ENCODE peak calls at places on chromosomes 13 and 19, in four cellular contexts. C is esophagus muscularis mucosa, R is stomach, H is suprapubic skin. M is an unnamed sample.

GRCh38 chr13:38607136-38607535 is 79.7 kb upstream of the FREM2 start:
- DNase-seq in H (no peak), C (no peak), R (no peak), M (no peak)

GRCh38 chr19:13727798-13728197 is 36.5 kb upstream of the MRI1 start:
- DNase-seq in R (no peak), H (no peak), C (no peak), M (no peak)

GRCh38 chr13:110538632-110539031 is 22.9 kb downstream of the RAB20 start:
- DNase-seq in H (no peak), R (no peak), C (no peak), M (no peak)

GRCh38 chr19:21256722-21257121 is 72.5 kb downstream of the ZNF708 start:
- DNase-seq in R (no peak), C (no peak), H (no peak), M (no peak)

GRCh38 chr13:21058361-21058760 is 3.0 kb downstream of the LATS2 start:
- DNase-seq in H (no peak), C (no peak), R (no peak), M (no peak)

GRCh38 chr19:15457701-15458484 is 6.5 kb downstream of the RASAL3 start:
- DNase-seq in C (no peak), R (no peak), H (peak), M (no peak)

GRCh38 chr19:1237754-1238372 is at the start of gene CBARP:
- DNase-seq in R (no peak), C (no peak), H (no peak), M (peak)

GRCh38 chr19:40444181-40445005 is at the start of gene SERTAD3:
- DNase-seq in H (peak), C (peak), R (peak), M (peak)

GRCh38 chr19:46622118-46622446 is 2.8 kb downstream of the PTGIR start:
- DNase-seq in C (no peak), R (no peak), H (no peak), M (no peak)

GRCh38 chr13:97853550-97853949 is 99.9 kb upstream of the IPO5 start:
- DNase-seq in H (no peak), R (no peak), C (no peak), M (no peak)

GRCh38 chr13:39106216-39106995 is 68.2 kb downstream of the NHLRC3 start:
- DNase-seq in C (no peak), H (no peak), R (no peak), M (no peak)

GRCh38 chr13:89401209-89401810 is 1730.1 kb downstream of the SLITRK5 start:
- DNase-seq in H (no peak), C (no peak), R (no peak), M (no peak)

GRCh38 chr13:48126944-48127814 is 32.3 kb upstream of the MED4 start:
- DNase-seq in C (no peak), H (no peak), R (peak), M (peak)

GRCh38 chr13:77459616-77460015 is 75.9 kb upstream of the SCEL start:
- DNase-seq in H (no peak), R (no peak), C (no peak), M (no peak)

GRCh38 chr19:39546599-39546998 is 6.6 kb upstream of the EID2 start:
- DNase-seq in C (no peak), H (no peak), R (no peak), M (no peak)

GRCh38 chr13:37869756-37870488 is at the start of gene TRPC4:
- DNase-seq in C (no peak), H (peak), R (peak), M (peak)

GRCh38 chr13:110265341-110265681 is 41.6 kb downstream of the COL4A1 start:
- DNase-seq in R (no peak), H (no peak), C (peak), M (peak)

GRCh38 chr13:30845297-30846214 is 60.5 kb upstream of the MEDAG start:
- DNase-seq in R (no peak), C (no peak), H (no peak), M (no peak)

GRCh38 chr19:13398780-13399726 is 107.2 kb downstream of the CACNA1A start:
- DNase-seq in R (no peak), H (no peak), C (no peak), M (no peak)

GRCh38 chr19:37009871-37010270 is 68.4 kb upstream of the ZNF420 start:
- DNase-seq in R (no peak), H (no peak), C (no peak), M (no peak)

GRCh38 chr19:955803-956746 is 28.1 kb upstream of the WDR18 start:
- DNase-seq in R (no peak), H (peak), C (no peak), M (no peak)

GRCh38 chr19:47618771-47619170 is 9.8 kb downstream of the BICRA start:
- DNase-seq in R (no peak), C (no peak), H (no peak), M (peak)

GRCh38 chr19:51691122-51692064 is 1.7 kb upstream of the SPACA6 start:
- DNase-seq in R (no peak), H (no peak), C (peak), M (no peak)

GRCh38 chr19:39398297-39398864 is 7.2 kb downstream of the MED29 start:
- DNase-seq in R (peak), H (peak), C (no peak), M (peak)

GRCh38 chr19:54478677-54479266 is 5.7 kb upstream of the CDC42EP5 start:
- DNase-seq in R (no peak), C (no peak), H (no peak), M (no peak)

GRCh38 chr19:37977992-37978391 is 71.0 kb downstream of the SIPA1L3 start:
- DNase-seq in C (no peak), R (no peak), H (no peak), M (no peak)

GRCh38 chr19:43789029-43789428 is 8.3 kb upstream of the KCNN4 start:
- DNase-seq in C (no peak), H (no peak), R (no peak), M (no peak)

GRCh38 chr13:24271231-24271610 is 38.2 kb upstream of the C1QTNF9 start:
- DNase-seq in C (no peak), R (no peak), H (no peak), M (no peak)

GRCh38 chr19:34588249-34588648 is 88.7 kb downstream of the SCGB2B2 start:
- DNase-seq in C (no peak), R (no peak), H (no peak), M (no peak)

GRCh38 chr19:39167461-39168257 is 29.1 kb upstream of the NCCRP1 start:
- DNase-seq in R (peak), C (no peak), H (no peak), M (no peak)

DNA sequence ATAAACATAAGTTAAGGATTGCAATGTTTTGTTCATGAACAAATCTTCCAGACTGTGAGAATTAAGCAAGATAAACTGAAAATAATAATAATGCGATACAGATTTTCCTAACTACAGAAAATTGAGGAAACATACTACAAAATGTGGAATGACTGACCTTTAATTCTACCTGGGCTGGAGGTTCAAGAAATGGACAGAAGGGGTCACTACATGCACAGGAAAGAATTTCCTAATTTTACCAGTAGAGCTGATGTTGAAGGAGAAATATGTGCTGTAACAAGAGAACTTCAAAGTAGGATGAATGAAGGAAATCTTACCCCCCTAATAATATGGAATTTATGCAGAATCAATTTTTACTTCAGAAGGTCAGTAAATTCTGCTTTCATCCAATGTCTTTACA is 62.3 kb downstream of the ZNF627 start:
- DNase-seq in C (no peak), R (no peak), H (no peak), M (no peak)
- TF ChIP-seq CTCF in C (peak), R (no peak), H (no peak), M (no peak)

GRCh38 chr13:73898276-73898675 is 235.9 kb downstream of the KLF12 start:
- DNase-seq in R (no peak), C (no peak), H (no peak), M (no peak)

GRCh38 chr13:73901324-73902068 is 232.7 kb downstream of the KLF12 start:
- DNase-seq in H (no peak), C (no peak), R (no peak), M (no peak)

GRCh38 chr13:73902296-73902695 is 231.9 kb downstream of the KLF12 start:
- DNase-seq in R (no peak), C (no peak), H (no peak), M (no peak)

GRCh38 chr13:73900591-73900990 is 233.6 kb downstream of the KLF12 start:
- DNase-seq in H (no peak), C (no peak), R (no peak), M (no peak)

DNA sequence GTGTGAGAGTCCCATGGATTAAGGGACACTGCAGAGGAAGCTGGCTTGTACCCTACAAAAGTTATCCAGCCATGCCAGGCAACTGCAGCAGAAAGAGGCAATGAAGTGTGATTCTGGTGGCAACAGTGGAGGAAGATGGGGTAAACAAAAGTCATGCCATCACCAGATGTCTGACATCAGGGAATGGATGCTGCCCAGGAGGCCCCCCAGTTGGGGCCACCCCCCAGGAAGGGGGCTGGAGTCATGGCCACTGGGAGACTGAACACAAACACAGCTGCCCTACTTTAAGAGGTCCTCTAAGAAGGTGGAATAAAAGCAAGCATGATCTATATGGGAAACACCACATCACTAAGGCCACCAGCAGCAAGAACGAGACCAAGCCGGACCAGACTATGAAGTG is 235.3 kb downstream of the KLF12 start:
- DNase-seq in C (no peak), R (no peak), H (no peak), M (no peak)
- TF ChIP-seq EP300 in C (no peak), R (no peak), H (no peak), M (no peak)

DNA sequence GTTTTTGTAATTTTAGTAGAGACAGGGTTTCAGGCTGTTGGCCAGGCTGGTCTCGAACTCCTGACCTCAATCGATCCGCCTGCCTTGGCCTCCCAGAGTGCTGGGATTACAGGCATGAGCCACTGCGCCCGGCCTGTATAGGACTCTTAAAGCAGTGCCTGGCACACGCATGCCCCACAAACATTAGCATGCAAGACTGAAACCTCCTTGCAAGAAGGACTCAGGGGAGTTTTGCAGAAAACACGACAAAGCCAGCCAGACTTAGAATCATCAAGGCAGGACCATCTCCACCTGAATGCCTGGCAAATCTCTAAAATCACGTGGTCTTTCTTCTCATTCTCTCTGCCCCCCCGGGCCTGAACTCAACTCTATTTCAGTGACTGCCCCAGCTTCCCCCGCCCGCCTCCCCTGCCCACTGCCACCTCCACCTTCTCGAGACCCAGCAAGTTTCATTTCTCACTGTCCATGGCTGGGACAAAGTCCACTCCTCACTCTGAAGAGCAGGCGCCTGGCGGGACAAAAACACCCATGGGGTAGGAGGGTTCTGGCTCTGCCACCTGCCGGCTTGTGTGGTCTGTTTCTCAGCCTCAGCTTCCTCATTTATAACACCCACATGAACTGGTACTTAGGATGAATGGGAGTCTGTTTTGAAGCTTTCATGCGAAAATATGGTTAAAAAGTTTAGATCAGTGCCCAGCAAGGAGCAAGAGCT is 2.4 kb downstream of the TICAM1 start:
- DNase-seq in C (no peak), R (peak), H (no peak), M (no peak)
- TF ChIP-seq CTCF in C (no peak), R (peak), H (no peak), M (no peak)

DNA sequence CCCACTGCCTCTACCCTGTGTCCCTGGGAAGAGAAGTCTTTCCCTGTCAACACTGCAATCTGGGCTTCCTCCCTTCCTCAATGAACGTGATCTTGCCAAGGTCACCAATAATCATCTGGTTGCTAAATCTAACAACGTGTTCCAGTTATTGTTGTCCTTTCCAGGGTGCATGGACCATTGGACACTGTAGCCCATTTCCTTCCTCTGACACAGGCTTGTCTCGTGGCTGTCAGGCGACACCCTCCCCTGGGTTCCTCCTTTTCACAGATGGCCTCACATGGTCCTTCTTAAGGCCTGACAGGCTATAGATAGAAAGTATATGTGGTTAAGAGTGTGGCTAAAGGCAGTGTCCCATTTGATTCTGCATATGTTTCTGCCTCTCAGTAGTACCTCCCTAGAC is 67.7 kb upstream of the STARD13 start:
- DNase-seq in C (peak), H (peak), R (no peak), M (peak)
- TF ChIP-seq EP300 in C (peak), H (peak), R (no peak), M (peak)

DNA sequence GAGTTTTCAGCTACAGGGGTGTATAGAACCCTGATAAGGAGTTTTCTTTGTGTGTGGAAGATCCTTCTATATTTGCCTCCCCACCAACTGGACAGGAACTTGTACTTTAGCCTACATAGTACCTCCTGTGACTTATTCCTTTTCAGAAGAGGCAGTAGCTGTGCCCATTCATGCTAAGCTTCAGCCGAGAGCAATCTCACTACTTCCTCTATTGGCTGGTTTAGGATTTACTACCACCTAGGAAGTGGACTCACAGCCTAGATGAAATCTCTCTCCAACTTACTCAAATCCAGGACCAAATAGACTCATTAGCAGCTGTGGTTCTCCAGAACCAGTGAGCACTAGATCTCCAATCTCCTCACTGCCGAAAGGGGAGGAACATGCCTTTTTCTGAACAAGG is 2.3 kb upstream of the REX1BD start:
- DNase-seq in H (no peak), R (no peak), C (no peak), M (no peak)
- TF ChIP-seq CTCF in H (no peak), R (no peak), C (no peak), M (no peak)

M was measured in sigmoid colon.